ENCODE peak calls at places on chromosomes 5 and 9, in five cellular contexts. D, C, Q, I and G are unnamed samples.
A peak's percentile ranks its signal among the peaks of the same experiment; 100 is the strongest.

GRCh38 chr5:33423018-33423630 is 17.6 kb upstream of the TARS1 start:
- DNase-seq in Q (peak; percentile 60), D (peak; percentile 69), C (no peak), I (peak; percentile 23), G (peak; percentile 34)

GRCh38 chr5:76403963-76404693 is 1.0 kb downstream of the IQGAP2 start:
- DNase-seq in C (peak; percentile 79), I (no peak), D (no peak), Q (peak; percentile 11), G (peak; percentile 93)

GRCh38 chr5:175635854-175636253 is 22.0 kb upstream of the HRH2 start:
- DNase-seq in D (no peak), C (no peak), Q (no peak), I (no peak), G (no peak)

GRCh38 chr5:109743770-109744212 is 54.1 kb downstream of the MAN2A1 start:
- DNase-seq in I (no peak), Q (peak; percentile 97), C (peak; percentile 18), D (peak; percentile 76), G (peak; percentile 40)

GRCh38 chr9:6444108-6444507 is 31.1 kb downstream of the UHRF2 start:
- DNase-seq in D (no peak), Q (no peak), C (no peak), I (no peak), G (no peak)

GRCh38 chr5:171595801-171596231 is 176.4 kb downstream of the FGF18 start:
- DNase-seq in Q (peak; percentile 81), I (no peak), C (no peak), D (peak; percentile 71), G (no peak)

GRCh38 chr5:173201636-173202265 is 33.3 kb downstream of the NKX2-5 start:
- DNase-seq in Q (peak; percentile 96), D (peak; percentile 90), C (no peak), I (peak; percentile 49), G (no peak)

GRCh38 chr9:79686381-79687130 is 114.8 kb downstream of the TLE4 start:
- DNase-seq in D (peak; percentile 35), C (no peak), I (no peak), Q (peak; percentile 97), G (no peak)

GRCh38 chr9:121742923-121743322 is 91.5 kb downstream of the DAB2IP start:
- DNase-seq in I (no peak), C (no peak), D (no peak), Q (no peak), G (no peak)

GRCh38 chr9:121745396-121745695 is 93.9 kb downstream of the DAB2IP start:
- DNase-seq in Q (no peak), D (no peak), I (no peak), C (no peak), G (no peak)

GRCh38 chr9:121744687-121745395 is 93.4 kb downstream of the DAB2IP start:
- DNase-seq in C (peak; percentile 34), D (no peak), Q (peak; percentile 66), I (no peak), G (peak; percentile 32)

GRCh38 chr9:121744002-121744686 is 92.7 kb downstream of the DAB2IP start:
- DNase-seq in I (no peak), Q (peak; percentile 69), D (peak; percentile 60), C (peak; percentile 46), G (peak; percentile 55)

GRCh38 chr9:121743441-121744001 is 92.1 kb downstream of the DAB2IP start:
- DNase-seq in C (peak; percentile 94), I (peak; percentile 56), D (peak; percentile 82), Q (peak; percentile 93), G (peak; percentile 74)
- TF ChIP-seq EZH2phosphoT487 in C (no peak), I (no peak), D (no peak), Q (no peak), G (no peak)

GRCh38 chr5:105163547-105163946 is 1601.0 kb upstream of the NUDT12 start:
- DNase-seq in I (no peak), D (no peak), C (no peak), Q (no peak), G (no peak)
- TF ChIP-seq EZH2phosphoT487 in I (no peak), D (no peak), C (no peak), Q (no peak), G (no peak)

DNA sequence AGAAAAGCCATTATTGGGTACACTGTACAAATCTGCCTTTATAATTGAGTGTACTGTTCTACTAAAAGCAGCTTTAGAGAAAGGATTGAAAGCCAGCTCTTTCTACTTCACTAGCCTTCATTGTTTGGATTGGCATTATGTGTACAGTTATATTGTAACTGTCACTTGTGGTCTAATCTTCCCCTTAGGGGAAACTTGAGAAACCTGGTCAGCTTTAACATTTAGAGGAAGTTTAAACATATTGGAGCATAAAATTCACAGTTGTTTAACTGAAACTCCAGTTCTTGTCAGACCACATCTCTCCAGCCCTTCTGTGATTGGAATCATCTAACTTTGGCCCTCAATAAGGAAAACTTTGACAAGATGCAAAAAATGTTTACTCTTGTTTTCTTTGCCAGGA is 24.6 kb downstream of the PIK3R1 start:
- DNase-seq in Q (no peak), D (no peak), I (no peak), C (no peak), G (no peak)
- TF ChIP-seq EZH2phosphoT487 in Q (no peak), D (no peak), I (no peak), C (no peak), G (no peak)

GRCh38 chr5:131064669-131065371 is 100.2 kb downstream of the HINT1 start:
- DNase-seq in C (no peak), I (no peak), Q (no peak), D (no peak), G (no peak)

GRCh38 chr5:131067596-131067995 is 97.5 kb downstream of the HINT1 start:
- DNase-seq in D (peak; percentile 4), I (no peak), Q (no peak), C (no peak), G (no peak)

GRCh38 chr5:131068893-131069643 is 96.0 kb downstream of the HINT1 start:
- DNase-seq in C (no peak), I (no peak), D (no peak), Q (peak; percentile 3), G (no peak)
- TF ChIP-seq EZH2phosphoT487 in C (no peak), I (no peak), D (no peak), Q (no peak), G (no peak)

DNA sequence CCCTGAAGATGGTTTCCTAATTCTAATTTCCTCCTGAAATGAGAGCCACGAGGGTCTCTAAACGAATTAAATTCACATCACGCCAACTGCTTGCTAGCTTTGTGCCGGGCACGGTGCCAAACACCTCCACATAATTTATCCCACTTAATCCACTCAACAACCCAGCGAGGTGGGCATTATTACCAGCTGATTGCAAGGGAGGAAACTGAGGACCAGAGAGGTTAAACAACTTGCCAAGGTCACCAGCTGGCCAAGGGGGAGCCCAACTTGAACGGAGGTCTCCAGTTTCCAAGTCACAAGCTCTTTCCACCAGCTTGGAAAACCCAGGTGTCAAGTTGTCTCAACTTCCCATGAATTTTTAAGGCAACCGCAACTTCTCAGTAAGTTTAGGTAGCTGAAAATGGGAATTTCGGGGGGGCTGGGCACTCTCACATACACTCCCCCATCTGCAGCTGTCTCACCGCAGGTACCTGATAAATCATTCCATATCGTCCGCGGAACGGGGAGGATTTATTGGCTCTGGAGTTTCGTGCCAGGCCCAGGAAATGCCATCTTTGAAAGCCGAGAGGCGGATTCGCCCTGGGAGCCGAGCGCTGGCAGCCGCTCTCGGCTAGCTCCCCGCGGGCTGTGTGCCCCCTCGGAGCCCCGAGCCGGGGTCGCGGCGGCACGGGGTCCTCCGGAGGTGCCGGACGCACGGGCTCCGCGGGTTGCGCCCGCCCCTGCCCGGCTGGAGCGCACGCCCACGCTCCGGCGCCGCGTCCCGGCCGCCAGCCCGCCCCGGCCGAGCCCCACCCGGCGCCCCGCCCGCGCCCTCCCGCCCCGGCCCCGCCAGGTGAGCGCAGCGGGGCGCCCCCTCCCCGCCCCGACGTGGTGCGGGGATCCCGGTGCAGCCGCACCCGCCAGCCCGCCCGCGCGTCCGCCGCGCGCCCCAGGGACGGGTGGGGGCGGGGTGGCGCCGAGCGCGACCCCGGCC is 628 bp downstream of the PTPN3 start:
- DNase-seq in Q (peak; percentile 54), I (no peak), C (peak; percentile 49), D (peak; percentile 55), G (peak; percentile 28)
- TF ChIP-seq EZH2phosphoT487 in Q (no peak), I (no peak), C (peak; percentile 81), D (no peak), G (no peak)

GRCh38 chr5:43036856-43037711 is 3.0 kb downstream of the ANXA2R start:
- DNase-seq in Q (peak; percentile 16), I (no peak), C (peak; percentile 59), D (peak; percentile 71), G (peak; percentile 47)
- TF ChIP-seq EZH2phosphoT487 in Q (no peak), I (no peak), C (peak; percentile 82), D (no peak), G (no peak)